ENCODE peak calls at places on chromosomes 16 and 17, in eight cellular contexts. X is hepatocyte, R is MM.1S, L is SK-N-SH, H is neural progenitor cell, W is HCT116, P is GM23248, Z is PC-3. G is an unnamed sample.

GRCh38 chr17:4502466-4503154 is 3.9 kb downstream of the SPNS2 start:
- DNase-seq in H (no peak), L (no peak), W (no peak), X (no peak), P (no peak), R (no peak), Z (no peak), G (no peak)

GRCh38 chr16:4377573-4378146 is 6.0 kb downstream of the VASN start:
- DNase-seq in Z (no peak), X (no peak), P (peak), H (peak), W (no peak), R (no peak), L (no peak), G (peak)

GRCh38 chr17:76154935-76155845 is 14.1 kb upstream of the FOXJ1 start:
- DNase-seq in H (no peak), Z (no peak), X (no peak), W (no peak), R (no peak), P (no peak), L (no peak), G (no peak)

GRCh38 chr17:40915199-40915661 is 22.2 kb downstream of the KRT23 start:
- DNase-seq in H (no peak), P (peak), W (peak), R (no peak), L (no peak), X (peak), Z (peak), G (no peak)

GRCh38 chr16:66275795-66276428 is 90.6 kb upstream of the CDH5 start:
- DNase-seq in P (peak), Z (peak), L (peak), H (peak), R (peak), W (peak), X (peak), G (peak)

GRCh38 chr17:57434361-57434760 is 178.0 kb downstream of the MSI2 start:
- DNase-seq in Z (no peak), P (no peak), W (no peak), R (no peak), X (no peak), L (no peak), H (no peak), G (no peak)

GRCh38 chr17:57888311-57889216 is 38.7 kb upstream of the MRPS23 start:
- DNase-seq in P (peak), L (no peak), W (no peak), Z (no peak), X (no peak), R (no peak), H (no peak), G (no peak)

GRCh38 chr17:78717431-78717980 is 64.6 kb downstream of the CYTH1 start:
- DNase-seq in L (peak), H (no peak), Z (peak), W (no peak), P (peak), R (peak), X (peak), G (peak)

GRCh38 chr17:77365584-77366186 is 224.9 kb downstream of the SEC14L1 start:
- DNase-seq in R (no peak), Z (peak), L (peak), H (no peak), P (peak), W (peak), X (peak), G (no peak)

GRCh38 chr17:81509048-81509686 is 3.4 kb downstream of the ACTG1 start:
- DNase-seq in X (no peak), L (no peak), W (no peak), R (peak), H (no peak), Z (peak), P (peak), G (no peak)

GRCh38 chr17:57599271-57600045 is 145.6 kb downstream of the CCDC182 start:
- DNase-seq in W (no peak), H (no peak), P (no peak), R (peak), Z (no peak), L (no peak), X (no peak), G (no peak)

DNA sequence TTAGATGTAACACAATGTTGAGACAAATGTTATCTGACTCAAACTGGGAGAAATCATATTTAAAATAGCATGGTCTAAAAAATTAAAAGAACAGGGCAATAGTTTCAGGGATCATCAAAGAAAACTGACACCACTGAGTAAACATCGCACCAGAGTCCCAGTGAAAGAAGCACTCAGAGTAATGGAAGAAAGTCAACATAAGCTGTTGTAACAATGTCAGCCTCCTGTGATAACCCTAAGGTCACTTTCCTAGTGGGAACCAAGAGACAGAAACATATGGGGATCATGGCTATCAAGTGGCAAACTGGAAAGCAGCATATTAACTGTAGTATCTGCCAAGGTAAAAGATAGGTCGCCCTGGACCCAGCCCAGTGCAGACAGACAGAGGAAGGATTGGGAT is 160.8 kb downstream of the CA10 start:
- DNase-seq in L (no peak), R (no peak), P (no peak), X (peak), Z (no peak), W (no peak), H (no peak), G (no peak)
- TF ChIP-seq EZH2phosphoT487 in L (no peak), R (no peak), P (no peak), X (no peak), Z (no peak), W (no peak), H (no peak), G (no peak)

DNA sequence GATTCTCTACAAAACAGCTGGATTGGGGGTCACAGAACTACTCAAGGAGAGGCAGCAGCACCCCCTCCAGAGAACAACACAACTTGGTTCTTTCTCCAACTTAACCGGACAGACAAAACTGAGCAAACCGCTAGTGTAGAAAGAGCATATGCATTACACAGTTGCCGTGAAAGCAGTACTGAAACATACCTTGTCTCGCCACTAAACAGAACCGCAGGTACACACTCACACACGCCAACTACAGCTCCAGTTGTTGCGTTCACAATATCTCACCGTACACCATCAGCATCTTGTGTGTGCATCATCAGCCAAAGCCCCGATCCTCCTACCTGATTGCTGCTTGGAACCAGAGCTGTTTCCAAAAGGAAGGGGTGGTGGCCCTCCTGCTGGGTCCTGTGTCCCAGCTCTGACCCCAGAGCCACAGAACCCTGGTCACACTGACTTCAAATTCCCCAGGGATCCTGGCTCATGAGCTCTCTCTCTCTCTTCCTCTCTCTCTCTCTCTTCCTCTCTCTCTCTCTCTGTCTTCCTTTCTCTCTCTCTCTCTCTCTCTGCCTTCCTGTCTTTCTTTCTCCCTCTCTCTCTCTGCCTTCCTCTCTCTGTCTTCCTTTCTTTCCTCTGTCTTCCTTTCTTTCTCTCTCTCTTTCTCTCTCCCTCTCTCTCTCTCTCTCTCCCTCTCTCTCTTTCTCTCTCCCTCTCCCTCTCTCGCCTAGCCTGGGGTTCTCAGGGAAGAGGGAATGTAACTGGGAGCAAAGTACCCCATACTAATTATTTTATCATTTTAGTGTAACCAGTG is 8.4 kb downstream of the PIMREG start:
- DNase-seq in X (no peak), R (peak), H (no peak), W (no peak), P (no peak), Z (no peak), L (no peak), G (peak)
- TF ChIP-seq EZH2phosphoT487 in X (no peak), R (no peak), H (no peak), W (no peak), P (no peak), Z (no peak), L (no peak), G (no peak)

GRCh38 chr16:88303890-88304819 is 78.6 kb upstream of the ZNF469 start:
- DNase-seq in R (no peak), H (no peak), W (no peak), Z (peak), L (no peak), P (peak), X (peak), G (no peak)
- TF ChIP-seq EZH2phosphoT487 in R (no peak), H (no peak), W (no peak), Z (no peak), L (no peak), P (no peak), X (no peak), G (no peak)

GRCh38 chr16:84451781-84452180 is 52.7 kb downstream of the MEAK7 start:
- DNase-seq in W (no peak), L (no peak), H (no peak), Z (no peak), P (no peak), R (no peak), X (no peak), G (no peak)

GRCh38 chr16:84458606-84459516 is 45.6 kb downstream of the MEAK7 start:
- DNase-seq in H (no peak), L (no peak), R (no peak), Z (no peak), P (no peak), W (no peak), X (no peak), G (no peak)

GRCh38 chr16:84454611-84455010 is 49.8 kb downstream of the MEAK7 start:
- DNase-seq in W (no peak), L (no peak), P (no peak), X (no peak), Z (no peak), R (no peak), H (no peak), G (no peak)

GRCh38 chr16:84453061-84453752 is 51.3 kb downstream of the MEAK7 start:
- DNase-seq in W (no peak), H (no peak), X (no peak), P (no peak), R (no peak), L (no peak), Z (no peak), G (no peak)

DNA sequence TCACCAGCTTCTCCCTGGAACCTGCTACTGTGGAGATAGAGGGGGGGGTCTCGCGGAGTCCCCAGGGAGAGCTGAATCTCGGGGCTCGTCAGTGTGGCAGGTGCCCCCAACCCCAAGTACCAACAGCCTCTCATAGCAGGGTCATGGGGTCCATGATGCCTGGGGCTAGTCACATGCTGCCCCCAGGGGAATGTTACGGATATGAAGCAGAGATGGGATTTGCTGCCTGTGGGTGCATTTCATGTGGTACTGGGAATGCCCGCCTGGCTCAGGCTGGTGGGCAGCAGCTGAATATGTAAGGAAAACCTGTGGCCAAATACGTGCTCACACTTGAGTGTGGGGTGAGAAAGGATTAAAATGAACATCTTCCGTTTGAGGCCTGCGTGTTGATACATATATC is 49.4 kb downstream of the MEAK7 start:
- DNase-seq in H (no peak), P (no peak), Z (no peak), L (no peak), R (no peak), X (no peak), W (no peak), G (no peak)
- TF ChIP-seq EZH2phosphoT487 in H (no peak), P (no peak), Z (no peak), L (no peak), R (no peak), X (no peak), W (no peak), G (no peak)

DNA sequence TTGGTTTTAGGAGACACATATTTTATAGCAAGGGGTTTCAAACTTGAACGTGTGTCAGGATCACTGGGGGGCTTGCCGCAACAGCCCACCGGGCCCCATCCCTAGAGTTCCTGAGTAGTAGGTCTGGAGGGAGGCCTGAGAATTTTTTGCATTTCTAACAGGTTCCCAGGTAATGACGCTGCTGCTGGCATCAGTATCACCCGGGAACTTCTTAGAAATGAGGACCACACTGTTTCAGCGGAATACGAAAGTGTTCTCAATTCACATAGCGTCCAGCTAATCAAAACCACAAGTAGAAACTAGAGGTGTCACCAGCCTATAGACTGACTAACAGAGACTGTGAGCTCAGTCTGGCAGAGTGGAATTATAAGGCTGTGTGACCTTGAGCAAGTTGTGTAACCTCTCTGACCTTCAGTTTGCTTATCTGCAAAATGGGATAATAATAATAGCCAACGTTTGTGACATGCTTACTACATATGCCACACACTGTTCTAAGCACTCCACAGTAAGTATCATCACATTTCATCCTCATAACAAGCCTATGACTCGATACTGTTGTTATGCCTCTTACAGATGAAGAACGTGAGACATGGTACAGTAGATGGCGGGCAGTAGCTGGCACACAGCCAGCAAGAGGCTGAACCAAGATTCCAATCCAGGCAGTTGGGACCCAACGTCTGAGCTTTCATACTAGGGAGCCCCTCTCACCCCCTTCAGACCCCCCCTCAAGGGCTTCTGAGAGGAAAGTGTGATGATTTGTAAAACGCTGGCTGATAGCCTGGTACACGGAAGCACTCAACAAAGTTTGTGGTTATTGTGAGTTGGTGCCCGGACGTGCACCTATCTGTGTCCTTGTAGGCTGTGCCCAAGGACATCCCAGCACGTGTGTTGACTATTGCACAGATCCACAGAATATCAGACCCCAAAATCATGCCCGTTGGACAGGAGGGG is 4.6 kb upstream of the ICAM2 start:
- DNase-seq in L (no peak), W (no peak), H (no peak), R (no peak), Z (peak), X (no peak), P (peak), G (no peak)
- TF ChIP-seq EZH2phosphoT487 in L (no peak), W (no peak), H (no peak), R (no peak), Z (no peak), X (no peak), P (no peak), G (no peak)

GRCh38 chr16:11429823-11430222 is 84.6 kb downstream of the RMI2 start:
- DNase-seq in H (no peak), R (no peak), X (peak), P (no peak), W (no peak), Z (no peak), L (no peak), G (no peak)
- TF ChIP-seq EZH2phosphoT487 in H (no peak), R (no peak), X (no peak), P (no peak), W (no peak), Z (no peak), L (no peak), G (no peak)

DNA sequence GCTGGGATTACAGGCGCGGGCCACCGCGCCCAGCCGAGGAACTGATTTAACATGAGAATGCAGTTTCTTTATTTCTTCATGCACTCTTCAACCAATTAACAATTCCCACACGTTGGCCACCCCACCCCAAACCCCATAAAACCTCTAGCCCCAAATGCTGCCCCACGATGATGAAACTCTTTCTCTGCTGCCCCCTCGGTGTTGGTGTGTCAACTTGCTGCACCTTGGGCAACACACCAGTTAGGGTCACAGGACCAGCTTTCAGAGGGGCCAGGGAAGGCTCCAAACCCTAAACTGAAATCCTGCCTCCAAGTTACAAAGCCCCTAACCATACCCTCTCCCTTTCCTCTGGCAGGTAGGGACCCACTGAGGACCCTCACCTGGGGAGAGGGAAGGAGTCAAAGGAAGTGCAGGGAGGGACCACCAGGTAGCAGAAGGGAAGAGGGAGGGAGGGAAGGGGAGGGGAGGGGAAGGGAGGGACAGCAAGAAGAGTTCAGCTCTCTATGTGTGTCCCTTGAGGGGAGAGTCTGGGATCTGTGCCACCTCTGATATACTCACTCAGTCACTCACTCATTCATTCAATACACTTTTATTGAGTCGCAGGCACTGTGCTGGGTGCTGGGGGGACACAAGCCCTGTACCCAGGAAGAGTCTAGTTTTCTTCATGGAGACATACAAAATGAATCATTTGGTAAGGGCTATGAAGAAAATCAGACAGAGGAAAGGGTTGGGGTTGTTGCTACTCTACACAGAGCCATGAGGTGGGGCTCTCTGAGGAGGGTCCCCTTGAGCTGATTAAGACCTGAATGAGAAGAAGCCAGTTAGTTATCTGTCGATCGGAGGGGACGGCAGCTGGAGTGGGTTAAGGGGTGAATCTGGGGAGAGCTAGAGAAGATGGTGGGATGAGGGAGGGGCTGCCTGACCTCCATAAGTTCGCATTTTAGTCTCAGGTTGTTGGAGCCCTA is 3.9 kb downstream of the PLXDC1 start:
- DNase-seq in P (no peak), X (no peak), L (no peak), H (no peak), R (no peak), Z (no peak), W (no peak), G (no peak)
- TF ChIP-seq EZH2phosphoT487 in P (no peak), X (no peak), L (no peak), H (no peak), R (no peak), Z (no peak), W (no peak), G (no peak)

GRCh38 chr16:1193143-1193824 is 31.8 kb downstream of the TPSG1 start:
- DNase-seq in W (peak), P (no peak), R (no peak), Z (no peak), H (no peak), X (no peak), L (peak), G (no peak)
- TF ChIP-seq EZH2phosphoT487 in W (no peak), P (no peak), R (no peak), Z (no peak), H (no peak), X (no peak), L (no peak), G (no peak)

GRCh38 chr17:61310611-61311010 is 89.0 kb upstream of the TBX2 start:
- DNase-seq in X (no peak), R (no peak), P (peak), L (no peak), Z (no peak), W (no peak), H (no peak), G (no peak)
- TF ChIP-seq EZH2phosphoT487 in X (no peak), R (no peak), P (no peak), L (no peak), Z (no peak), W (no peak), H (no peak), G (no peak)

DNA sequence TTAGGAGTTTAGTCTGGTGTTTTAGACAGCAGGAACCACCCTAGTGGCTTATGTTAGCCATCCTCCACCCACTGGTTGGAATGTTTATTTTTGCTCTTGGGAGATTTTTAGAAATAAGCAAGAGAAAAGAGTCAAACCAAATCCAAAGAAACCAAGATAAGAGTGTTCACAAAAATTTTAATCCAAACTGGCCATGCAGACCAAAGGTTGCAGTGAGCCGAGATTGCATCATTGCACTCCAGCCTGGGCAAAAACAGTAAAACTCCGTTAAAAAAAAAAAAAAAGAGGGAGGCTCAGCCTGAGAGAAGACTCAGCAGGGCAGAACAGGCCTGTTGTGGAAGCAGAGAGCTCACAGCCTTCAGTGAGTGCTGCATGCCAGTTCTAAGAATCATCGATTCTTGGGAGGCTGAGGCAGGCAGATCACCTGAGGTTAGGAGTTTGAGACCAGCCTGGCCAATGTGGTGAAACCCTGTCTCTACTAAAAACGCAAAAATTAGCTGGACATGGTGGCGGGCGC is 12.2 kb upstream of the C16orf54 start:
- DNase-seq in Z (no peak), W (no peak), H (no peak), X (peak), P (peak), R (no peak), L (no peak), G (no peak)
- TF ChIP-seq EZH2phosphoT487 in Z (no peak), W (no peak), H (no peak), X (no peak), P (no peak), R (no peak), L (no peak), G (no peak)

G was measured in GM23338.